ENCODE peak calls at places on chromosomes 13 and 19, in ten cellular contexts. A is NCI-H460, M is SK-MEL-5, E is heart right ventricle, K is HepG2, H is frontal cortex, R is HEK293T, C is glomerular endothelial cell, W is DMS153, U is mesothelial cell of epicardium. T is an unnamed sample.

GRCh38 chr13:28545583-28546333 is 50.8 kb upstream of the FLT1 start:
- DNase-seq in C (no peak), A (no peak), W (peak), U (no peak), E (no peak), R (no peak), M (no peak), H (no peak), K (no peak), T (no peak)

GRCh38 chr19:2151339-2152229 is at the start of gene AP3D1:
- DNase-seq in H (peak), R (peak), E (peak), K (peak), M (peak), A (peak), C (peak), U (peak), W (peak), T (peak)

GRCh38 chr13:73835138-73835721 is 299.0 kb downstream of the KLF12 start:
- DNase-seq in M (peak), C (no peak), K (peak), W (peak), E (no peak), A (peak), H (no peak), U (no peak), R (peak), T (no peak)

GRCh38 chr19:43152217-43152616 is 34.1 kb downstream of the PSG5 start:
- DNase-seq in U (no peak), A (no peak), E (no peak), M (no peak), C (no peak), K (no peak), H (no peak), W (no peak), R (no peak), T (no peak)

GRCh38 chr19:47275866-47276461 is 1.3 kb downstream of the INAFM1 start:
- DNase-seq in U (no peak), K (no peak), W (peak), M (no peak), E (peak), H (peak), C (no peak), A (no peak), R (no peak), T (peak)

GRCh38 chr13:50483416-50483815 is 360.1 kb downstream of the DLEU7 start:
- DNase-seq in A (no peak), W (no peak), U (no peak), H (no peak), E (no peak), C (no peak), M (peak), R (no peak), K (no peak), T (no peak)

GRCh38 chr19:51749979-51750378 is 1.7 kb downstream of the FPR1 start:
- DNase-seq in W (no peak), R (no peak), C (no peak), H (no peak), M (no peak), A (no peak), K (no peak), U (no peak), E (no peak), T (no peak)

GRCh38 chr13:51717786-51718398 is 86.1 kb downstream of the DHRS12 start:
- DNase-seq in A (no peak), M (no peak), K (no peak), C (no peak), U (no peak), R (no peak), W (no peak), H (no peak), E (no peak), T (no peak)

GRCh38 chr13:51152713-51153112 is 41.6 kb upstream of the C13orf42 start:
- DNase-seq in H (no peak), A (no peak), M (no peak), W (no peak), K (no peak), U (no peak), E (no peak), R (no peak), C (no peak), T (no peak)

GRCh38 chr19:45947926-45948325 is 25.7 kb downstream of the NOVA2 start:
- DNase-seq in A (no peak), U (no peak), W (no peak), M (no peak), E (no peak), H (no peak), C (no peak), R (no peak), K (no peak), T (no peak)

GRCh38 chr19:45152504-45153338 is 8.1 kb downstream of the NKPD1 start:
- DNase-seq in E (peak), H (peak), C (no peak), R (no peak), U (no peak), K (no peak), M (no peak), A (no peak), W (peak), T (peak)

GRCh38 chr13:57557979-57558529 is 73.5 kb upstream of the PCDH17 start:
- DNase-seq in C (peak), R (peak), U (no peak), K (peak), E (no peak), A (peak), H (no peak), W (no peak), M (peak), T (no peak)

GRCh38 chr19:42081584-42082258 is 5.8 kb downstream of the ZNF574 start:
- DNase-seq in C (no peak), U (no peak), E (no peak), R (peak), W (no peak), H (no peak), K (peak), A (peak), M (peak), T (no peak)

GRCh38 chr13:27997904-27998522 is 9.5 kb upstream of the URAD start:
- DNase-seq in H (no peak), U (no peak), E (peak), R (peak), W (no peak), A (peak), K (peak), C (no peak), M (peak), T (no peak)

GRCh38 chr13:112756511-112756966 is 66.7 kb downstream of the ATP11A start:
- DNase-seq in W (no peak), M (no peak), C (no peak), U (no peak), H (no peak), A (no peak), K (no peak), R (no peak), E (no peak), T (no peak)

GRCh38 chr19:46958542-46958941 is 61.1 kb upstream of the NPAS1 start:
- DNase-seq in K (peak), C (no peak), A (no peak), E (no peak), H (no peak), W (no peak), R (no peak), M (no peak), U (no peak), T (no peak)

GRCh38 chr13:22596157-22596863 is 584.5 kb upstream of the SGCG start:
- DNase-seq in H (no peak), K (peak), C (no peak), U (no peak), A (no peak), M (no peak), R (no peak), W (peak), E (no peak), T (no peak)

GRCh38 chr19:42269518-42270345 is 680 bp downstream of the CIC start:
- DNase-seq in W (no peak), H (no peak), K (no peak), M (no peak), U (no peak), R (no peak), A (no peak), E (no peak), C (no peak), T (no peak)

GRCh38 chr19:45908956-45909355 is 5.6 kb downstream of the NANOS2 start:
- DNase-seq in R (no peak), A (no peak), C (no peak), E (no peak), H (no peak), U (no peak), K (no peak), W (no peak), M (no peak), T (no peak)

GRCh38 chr19:29858000-29858596 is 46.3 kb downstream of the CCNE1 start:
- DNase-seq in M (peak), W (no peak), U (no peak), A (no peak), C (no peak), R (peak), E (no peak), K (no peak), H (no peak), T (no peak)

GRCh38 chr19:15934332-15935078 is at the start of gene CYP4F11:
- DNase-seq in R (no peak), C (no peak), M (peak), W (peak), E (peak), A (peak), U (no peak), K (peak), H (peak), T (no peak)

GRCh38 chr19:58519087-58519354 is 589 bp downstream of the ZBTB45 start:
- DNase-seq in A (peak), W (peak), E (peak), U (peak), M (peak), C (no peak), K (peak), R (peak), H (peak), T (peak)

GRCh38 chr19:13842294-13843103 is 34.4 kb upstream of the NANOS3 start:
- DNase-seq in R (no peak), W (no peak), E (peak), C (no peak), K (no peak), M (peak), U (no peak), H (peak), A (peak), T (peak)

GRCh38 chr13:31912641-31913401 is 118.8 kb upstream of the FRY start:
- DNase-seq in K (no peak), C (no peak), H (no peak), E (no peak), W (no peak), A (no peak), M (no peak), U (no peak), R (no peak), T (no peak)

GRCh38 chr19:7915250-7916136 is 863 bp downstream of the TGFBR3L start:
- DNase-seq in W (no peak), C (no peak), E (no peak), U (no peak), H (no peak), R (no peak), M (no peak), K (no peak), A (no peak), T (no peak)

T was measured in tibial nerve.